ENCODE peak calls at places on chromosomes 1 and 21, in five cellular contexts. S is PC-9; A is GM12878; Q is K562; O is CD8-positive, alpha-beta T cell. K is an unnamed sample. For H3K9me3, the result is how much of the 10 kb centered on the place peaks cover.

GRCh38 chr1:48000883-48001282 is 3.7 kb upstream of the TRABD2B start:
- DNase-seq in Q (no peak), S (no peak), O (no peak), A (no peak), K (no peak)

GRCh38 chr1:102693345-102693744 is 415.0 kb downstream of the COL11A1 start:
- DNase-seq in Q (no peak), O (no peak), A (no peak), S (no peak), K (no peak)

GRCh38 chr1:10132852-10133251 is 77.5 kb upstream of the KIF1B start:
- DNase-seq in S (no peak), A (no peak), O (no peak), Q (no peak), K (no peak)

GRCh38 chr1:205141236-205142104 is 19.7 kb upstream of the RBBP5 start:
- DNase-seq in Q (peak), O (peak), A (peak), S (peak), K (peak)

GRCh38 chr21:21458124-21458631 is 460.0 kb downstream of the NCAM2 start:
- DNase-seq in O (no peak), Q (no peak), A (no peak), S (no peak), K (no peak)

GRCh38 chr1:199855580-199855979 is 171.9 kb upstream of the NR5A2 start:
- DNase-seq in Q (no peak), O (no peak), A (no peak), S (peak), K (no peak)

GRCh38 chr21:39020751-39021474 is 162.3 kb downstream of the PSMG1 start:
- DNase-seq in O (no peak), S (peak), A (no peak), Q (no peak), K (no peak)

GRCh38 chr21:42236693-42237092 is 17.8 kb downstream of the ABCG1 start:
- DNase-seq in O (no peak), A (no peak), S (no peak), Q (no peak), K (no peak)

GRCh38 chr1:159835862-159836518 is 9.3 kb downstream of the SLAMF8 start:
- DNase-seq in Q (peak), O (no peak), A (no peak), S (no peak), K (no peak)

GRCh38 chr1:165828581-165829329 is 1.3 kb downstream of the UCK2 start:
- DNase-seq in A (no peak), S (peak), O (no peak), Q (peak), K (peak)

GRCh38 chr1:160565568-160565967 is 13.7 kb downstream of the CD84 start:
- DNase-seq in S (no peak), O (no peak), A (no peak), Q (no peak), K (no peak)

GRCh38 chr1:39738622-39739366 is at the start of gene PPIE:
- DNase-seq in S (peak), Q (peak), O (peak), A (peak), K (peak)

GRCh38 chr1:30834249-30834648 is 74.3 kb downstream of the SDC3 start:
- DNase-seq in S (no peak), A (no peak), Q (no peak), O (no peak), K (no peak)

GRCh38 chr21:28779914-28780313 is 212.8 kb downstream of the LTN1 start:
- DNase-seq in O (no peak), Q (no peak), S (no peak), A (no peak), K (no peak)

GRCh38 chr1:150961756-150962155 is 12.9 kb downstream of the CERS2 start:
- DNase-seq in S (no peak), Q (no peak), O (no peak), A (no peak), K (peak)

GRCh38 chr1:39490596-39491145 is 765 bp upstream of the BMP8A start:
- DNase-seq in A (no peak), O (peak), Q (no peak), S (no peak), K (peak)

GRCh38 chr21:42179316-42179715 is 39.6 kb upstream of the ABCG1 start:
- DNase-seq in S (no peak), O (no peak), Q (no peak), A (no peak), K (no peak)

GRCh38 chr1:181104790-181105133 is 16.3 kb downstream of the IER5 start:
- DNase-seq in A (no peak), Q (peak), O (peak), S (no peak), K (peak)

GRCh38 chr21:18023099-18023498 is 203.9 kb upstream of the C21orf91 start:
- DNase-seq in O (no peak), A (no peak), Q (no peak), S (no peak), K (peak)

GRCh38 chr1:95287078-95287477 is 53.1 kb downstream of the RWDD3 start:
- DNase-seq in S (no peak), A (no peak), Q (no peak), O (no peak), K (no peak)

GRCh38 chr1:152495066-152495675 is 15.4 kb upstream of the LCE5A start:
- DNase-seq in S (no peak), O (no peak), A (no peak), Q (peak), K (peak)

GRCh38 chr1:86110451-86111129 is 46.0 kb downstream of the COL24A1 start:
- DNase-seq in O (no peak), S (no peak), A (no peak), Q (no peak), K (no peak)

GRCh38 chr1:162873671-162874666 is 13.0 kb upstream of the CCDC190 start:
- DNase-seq in A (no peak), O (no peak), S (no peak), Q (no peak), K (no peak)

GRCh38 chr1:176745945-176746344 is 283.0 kb downstream of the PAPPA2 start:
- DNase-seq in O (no peak), Q (no peak), A (no peak), S (no peak), K (peak)

GRCh38 chr1:22204057-22204840 is 61.4 kb upstream of the WNT4 start:
- DNase-seq in Q (no peak), S (no peak), A (no peak), O (no peak), K (no peak)

GRCh38 chr1:64006276-64007051 is 197.0 kb upstream of the UBE2U start:
- DNase-seq in S (peak), O (no peak), A (no peak), Q (peak), K (no peak)

GRCh38 chr21:46448108-46448507 is 10.6 kb upstream of the DIP2A start:
- DNase-seq in A (no peak), S (no peak), O (no peak), Q (no peak), K (no peak)

GRCh38 chr21:34271452-34271851 is 92.4 kb upstream of the KCNE2 start:
- DNase-seq in S (no peak), O (no peak), A (no peak), Q (no peak), K (no peak)

GRCh38 chr1:116666747-116667576 is 571 bp downstream of the IGSF3 start:
- DNase-seq in O (no peak), Q (peak), S (no peak), A (no peak), K (no peak)

GRCh38 chr1:66564250-66564649 is 30.3 kb downstream of the SGIP1 start:
- DNase-seq in A (no peak), Q (no peak), S (peak), O (no peak), K (no peak)

GRCh38 chr1:5368211-5368610 is 624.0 kb downstream of the NPHP4 start:
- DNase-seq in Q (no peak), O (no peak), S (no peak), A (no peak), K (no peak)

GRCh38 chr1:5369223-5369622 is 623.0 kb downstream of the NPHP4 start:
- DNase-seq in S (no peak), O (no peak), Q (no peak), A (no peak), K (no peak)

GRCh38 chr1:5364591-5364990 is 627.6 kb downstream of the NPHP4 start:
- DNase-seq in S (no peak), O (no peak), A (no peak), Q (no peak), K (no peak)

GRCh38 chr1:5365751-5366150 is 626.5 kb downstream of the NPHP4 start:
- DNase-seq in S (no peak), A (no peak), Q (no peak), O (no peak), K (no peak)

GRCh38 chr1:5367306-5367705 is 624.9 kb downstream of the NPHP4 start:
- DNase-seq in O (no peak), A (no peak), Q (no peak), S (no peak), K (no peak)
- H3K9me3 ChIP-seq in O (under half), A (under half), Q (under half), S (under half), K (under half)

GRCh38 chr1:163912491-163912890 is 590.7 kb downstream of the NUF2 start:
- DNase-seq in Q (no peak), S (no peak), A (no peak), O (no peak), K (no peak)
- H3K9me3 ChIP-seq in Q (under half), S (under half), A (under half), O (under half), K (under half)

GRCh38 chr1:2941040-2941439 is 80.2 kb upstream of the ACTRT2 start:
- DNase-seq in O (no peak), S (no peak), A (no peak), Q (no peak), K (no peak)

GRCh38 chr1:2943686-2944260 is 77.5 kb upstream of the ACTRT2 start:
- DNase-seq in Q (no peak), A (no peak), O (no peak), S (no peak), K (no peak)

GRCh38 chr1:2942410-2942809 is 78.9 kb upstream of the ACTRT2 start:
- DNase-seq in S (no peak), Q (no peak), A (no peak), O (no peak), K (no peak)

GRCh38 chr1:2940178-2940577 is 81.1 kb upstream of the ACTRT2 start:
- DNase-seq in A (no peak), O (no peak), S (no peak), Q (no peak), K (no peak)

GRCh38 chr1:2941907-2942306 is 79.4 kb upstream of the ACTRT2 start:
- DNase-seq in A (no peak), O (no peak), Q (no peak), S (no peak), K (no peak)
- H3K9me3 ChIP-seq in A (under half), O (under half), Q (under half), S (under half), K (under half)

DNA sequence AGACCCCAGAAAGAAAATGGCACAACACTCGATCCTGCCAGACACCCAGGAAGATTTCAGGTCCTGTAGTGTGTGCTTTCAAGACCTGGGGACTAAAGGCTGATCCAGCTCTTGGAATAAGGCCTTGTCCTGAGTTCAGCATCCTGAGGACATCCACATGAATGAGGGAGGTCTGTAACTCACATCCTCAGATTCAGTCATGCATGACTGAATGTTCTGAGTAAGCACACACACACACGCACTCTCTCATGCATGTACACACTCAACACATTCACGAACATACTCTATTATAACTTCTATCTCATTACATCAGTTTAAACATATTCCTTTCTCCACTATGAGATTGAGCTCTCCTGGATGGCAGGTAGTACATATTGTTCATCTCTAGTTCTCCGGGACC is 273.4 kb upstream of the BEND5 start:
- DNase-seq in A (no peak), Q (no peak), O (no peak), S (no peak), K (no peak)
- H3K9me3 ChIP-seq in A (under half), Q (under half), O (under half), S (under half), K (under half)

GRCh38 chr1:246988316-246988715 is 19.5 kb downstream of the ZNF695 start:
- DNase-seq in Q (no peak), A (no peak), S (no peak), O (no peak), K (no peak)

GRCh38 chr1:246989901-246990300 is 18.0 kb downstream of the ZNF695 start:
- DNase-seq in O (no peak), Q (no peak), S (no peak), A (no peak), K (no peak)

DNA sequence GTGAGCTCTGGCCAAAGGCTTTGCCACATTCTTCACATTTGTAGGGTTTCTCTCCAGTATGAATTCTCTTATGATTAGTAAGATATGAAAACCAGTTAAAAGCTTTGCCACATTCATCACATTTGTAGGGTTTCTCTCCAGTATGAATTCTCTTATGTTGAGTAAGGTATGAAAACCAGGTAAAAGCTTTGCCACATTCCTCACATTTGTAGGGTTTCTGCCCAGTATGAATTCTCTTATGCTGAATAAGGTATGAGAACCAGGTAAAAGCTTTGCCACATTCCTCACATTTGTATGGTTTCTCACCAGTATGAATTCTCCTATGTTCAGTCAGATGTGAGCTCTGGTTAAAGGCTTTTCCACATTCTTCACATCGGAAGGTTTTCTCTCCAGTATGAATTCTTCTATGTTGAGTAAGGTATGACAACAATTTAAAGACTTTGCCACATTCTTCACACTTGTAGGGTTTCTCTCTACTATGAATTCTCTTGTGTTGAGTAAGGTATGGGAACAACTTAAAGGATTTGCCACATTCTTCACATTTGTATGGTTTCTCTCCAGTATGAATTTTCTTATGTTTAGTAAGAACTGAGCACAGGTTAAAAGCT is 20.7 kb downstream of the ZNF695 start:
- DNase-seq in A (no peak), S (no peak), O (no peak), Q (no peak), K (no peak)
- H3K9me3 ChIP-seq in A (under half), S (under half), O (under half), Q (under half), K (half or more)

DNA sequence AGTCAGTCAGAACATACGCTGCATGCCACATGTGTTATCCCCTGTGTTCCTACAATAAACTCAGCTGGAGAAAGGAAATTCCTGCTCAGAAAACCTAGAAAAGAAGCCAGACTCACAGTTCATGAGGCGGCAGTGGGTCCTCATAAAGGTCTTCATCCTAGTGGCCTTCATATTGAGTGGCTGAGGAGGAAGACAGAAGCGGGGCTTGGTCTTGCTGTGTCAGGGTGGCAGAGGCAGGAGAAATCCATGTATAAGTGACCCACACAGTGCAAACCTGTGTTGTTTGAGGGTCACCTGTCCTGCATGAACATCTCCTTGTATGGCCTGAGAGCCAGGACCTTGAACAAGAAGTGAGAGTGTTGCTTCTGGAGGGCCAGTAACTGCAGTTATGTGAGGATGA is 4.0 kb upstream of the WNT3A start:
- DNase-seq in Q (no peak), O (no peak), S (no peak), A (no peak), K (no peak)
- H3K9me3 ChIP-seq in Q (under half), O (under half), S (under half), A (under half), K (under half)

DNA sequence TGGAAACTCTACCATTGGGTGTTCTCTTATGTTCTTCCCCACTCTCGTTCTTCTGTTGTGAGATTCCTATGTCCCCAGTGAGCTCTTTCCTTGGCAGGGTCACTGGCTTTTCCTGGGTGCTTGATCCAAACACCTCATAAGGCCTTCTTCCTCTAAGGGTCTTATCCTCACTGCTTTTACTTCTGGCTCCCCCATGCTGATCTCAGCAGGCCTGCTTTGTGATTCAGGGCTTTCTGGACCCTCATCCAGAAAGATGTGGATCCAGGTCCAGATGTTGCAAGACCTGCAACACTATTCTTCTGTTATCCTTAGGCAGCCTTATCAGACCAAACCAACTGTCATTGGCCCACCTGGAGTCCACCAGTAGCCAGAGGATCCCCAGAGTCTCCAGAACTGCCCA is 11.2 kb upstream of the MYOG start:
- DNase-seq in S (no peak), O (no peak), A (no peak), Q (no peak), K (peak)
- H3K9me3 ChIP-seq in S (under half), O (under half), A (under half), Q (under half), K (under half)

DNA sequence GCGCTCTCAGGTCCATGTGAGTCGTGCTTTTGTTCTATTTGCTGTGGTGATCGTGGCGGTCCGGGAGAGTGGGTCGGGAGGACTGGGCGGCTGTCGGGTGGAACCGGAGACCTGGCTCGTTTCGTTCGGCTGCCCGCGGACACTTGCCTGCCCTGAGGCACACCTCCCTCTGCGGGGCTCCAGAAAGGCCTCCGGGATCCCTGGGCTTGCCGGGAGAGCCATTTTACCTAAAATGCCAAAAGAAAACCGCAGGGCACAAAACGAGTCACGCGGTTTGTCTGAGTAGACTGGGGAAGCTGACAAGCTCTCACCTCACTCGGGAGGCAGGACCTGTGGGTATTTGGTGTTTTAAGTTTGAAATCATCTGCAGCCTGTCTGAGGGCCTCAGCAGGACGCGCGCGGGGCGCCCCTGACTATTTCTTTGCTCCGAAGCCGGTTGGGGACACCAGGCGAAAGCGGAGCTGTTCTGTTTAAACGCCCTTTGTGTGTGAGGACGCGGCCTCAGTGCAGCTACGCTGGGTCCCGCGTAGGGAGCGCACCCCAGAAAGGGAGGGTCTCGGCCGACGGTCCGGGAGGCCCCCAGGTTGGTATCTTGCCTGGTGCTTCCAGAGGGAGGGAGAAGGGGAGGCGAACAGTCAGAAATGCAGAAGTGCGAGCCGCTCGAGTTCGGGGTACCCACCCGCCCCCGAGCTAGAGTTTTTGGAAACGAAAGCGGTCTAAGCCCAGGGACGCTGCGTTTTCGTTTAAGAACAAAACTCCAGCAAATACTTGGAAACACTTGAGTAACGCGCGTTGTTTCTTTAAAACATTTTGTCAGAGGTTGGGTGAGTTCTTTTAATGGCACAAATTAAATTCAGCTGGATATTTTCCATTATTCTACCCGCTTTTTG is 996 bp downstream of the LHX8 start:
- DNase-seq in O (no peak), A (no peak), Q (no peak), S (no peak), K (peak)
- H3K9me3 ChIP-seq in O (under half), A (under half), Q (under half), S (under half), K (under half)

DNA sequence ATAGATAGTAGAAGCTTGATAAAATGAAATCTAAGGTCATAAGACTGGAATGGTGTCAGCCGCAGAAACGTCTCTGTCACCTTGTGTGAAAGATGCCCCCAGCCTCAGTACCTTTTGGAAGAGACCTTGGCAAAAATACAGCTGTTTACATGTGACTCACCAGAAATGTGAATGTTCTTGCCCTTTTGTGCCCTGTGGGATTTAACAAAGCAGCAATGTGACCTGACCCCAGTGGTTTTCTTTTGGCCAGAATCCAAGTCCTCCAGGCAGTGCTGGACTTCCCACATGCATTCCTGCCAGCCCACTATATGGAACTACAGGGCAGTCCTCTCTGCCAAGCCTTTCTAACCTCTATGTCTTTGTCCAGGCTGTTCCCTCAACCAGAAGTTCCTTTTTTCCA is 27.2 kb upstream of the LRRC8C start:
- DNase-seq in Q (no peak), A (no peak), S (peak), O (no peak), K (no peak)
- H3K9me3 ChIP-seq in Q (under half), A (under half), S (under half), O (under half), K (under half)